ENCODE peak calls at places on chromosomes 1 and 21, in seven cellular contexts. W is heart right ventricle; L is ovary; R is lower lobe of right lung; F is psoas muscle; B is naive thymus-derived CD4-positive, alpha-beta T cell; K is suprapubic skin. E is an unnamed sample.

GRCh38 chr1:169048043-169048442 is 58.4 kb upstream of the ATP1B1 start:
- DNase-seq in W (no peak), L (no peak), R (no peak), F (no peak), B (no peak), K (no peak), E (no peak)

GRCh38 chr1:89660086-89660946 is 27.4 kb downstream of the LRRC8C start:
- DNase-seq in W (no peak), L (no peak), R (no peak), F (no peak), B (no peak), K (no peak), E (no peak)

GRCh38 chr1:44557756-44558155 is 116.5 kb downstream of the TMEM53 start:
- DNase-seq in W (no peak), L (no peak), R (no peak), F (no peak), B (no peak), K (no peak), E (no peak)

GRCh38 chr1:167488786-167489185 is 29.5 kb downstream of the CD247 start:
- DNase-seq in W (no peak), L (no peak), R (no peak), F (no peak), B (no peak), K (no peak), E (no peak)

GRCh38 chr1:103129796-103130195 is 21.5 kb upstream of the COL11A1 start:
- DNase-seq in W (no peak), L (no peak), R (no peak), F (no peak), B (no peak), K (no peak), E (no peak)

GRCh38 chr1:216812966-216813365 is 89.7 kb upstream of the ESRRG start:
- DNase-seq in W (no peak), L (no peak), R (no peak), F (no peak), B (no peak), K (no peak), E (no peak)

GRCh38 chr1:151377150-151377884 is 4.8 kb upstream of the SELENBP1 start:
- DNase-seq in W (no peak), L (no peak), R (no peak), F (no peak), B (no peak), K (no peak), E (no peak)

GRCh38 chr1:232385221-232385620 is 244.7 kb downstream of the SIPA1L2 start:
- DNase-seq in W (no peak), L (no peak), R (no peak), F (no peak), B (no peak), K (no peak), E (no peak)

GRCh38 chr1:18108313-18109057 is 887 bp downstream of the IGSF21 start:
- DNase-seq in W (no peak), L (no peak), R (no peak), F (no peak), B (no peak), K (no peak), E (no peak)

GRCh38 chr21:42661688-42662429 is 8.4 kb downstream of the PDE9A start:
- DNase-seq in W (no peak), L (no peak), R (no peak), F (no peak), B (no peak), K (no peak), E (no peak)

GRCh38 chr21:38759286-38759872 is 46.4 kb upstream of the ETS2 start:
- DNase-seq in W (no peak), L (no peak), R (no peak), F (no peak), B (no peak), K (no peak), E (no peak)

DNA sequence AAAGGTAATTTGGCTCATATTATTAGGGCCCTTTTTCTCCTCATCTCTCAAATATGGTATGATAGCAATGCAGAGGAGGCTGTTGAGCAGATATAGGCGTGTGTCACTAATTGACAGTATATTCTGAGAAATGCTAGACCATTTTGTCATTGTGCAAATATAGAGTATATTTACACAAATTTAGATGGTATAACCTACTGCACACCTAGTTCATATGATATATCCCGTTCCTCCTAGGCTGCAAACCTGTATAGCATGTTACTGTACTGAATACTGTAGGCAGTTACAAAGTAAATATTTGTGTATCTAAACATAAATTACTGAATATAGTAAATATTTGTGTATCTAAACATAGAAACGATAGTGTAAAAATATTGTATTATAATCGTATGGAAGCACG is 8.6 kb downstream of the ZBTB37 start:
- DNase-seq in W (no peak), L (no peak), R (no peak), F (no peak), B (no peak), K (no peak), E (no peak)
- H3K27ac ChIP-seq in W (no peak overlapping the region), L (no peak overlapping the region), R (no peak overlapping the region), F (no peak overlapping the region), B (no peak overlapping the region), K (no peak overlapping the region), E (no peak overlapping the region)

GRCh38 chr1:27970401-27970800 is 10.6 kb downstream of the XKR8 start:
- DNase-seq in W (peak; percentile 36), L (no peak), R (no peak), F (peak; percentile 74), B (no peak), K (no peak), E (no peak)
- H3K27ac ChIP-seq in W (peak overlapping the region; percentile 17), L (no peak overlapping the region), R (no peak overlapping the region), F (peak overlapping the region; percentile 54), B (peak overlapping the region; percentile 23), K (peak overlapping the region; percentile 80), E (peak overlapping the region; percentile 55)

DNA sequence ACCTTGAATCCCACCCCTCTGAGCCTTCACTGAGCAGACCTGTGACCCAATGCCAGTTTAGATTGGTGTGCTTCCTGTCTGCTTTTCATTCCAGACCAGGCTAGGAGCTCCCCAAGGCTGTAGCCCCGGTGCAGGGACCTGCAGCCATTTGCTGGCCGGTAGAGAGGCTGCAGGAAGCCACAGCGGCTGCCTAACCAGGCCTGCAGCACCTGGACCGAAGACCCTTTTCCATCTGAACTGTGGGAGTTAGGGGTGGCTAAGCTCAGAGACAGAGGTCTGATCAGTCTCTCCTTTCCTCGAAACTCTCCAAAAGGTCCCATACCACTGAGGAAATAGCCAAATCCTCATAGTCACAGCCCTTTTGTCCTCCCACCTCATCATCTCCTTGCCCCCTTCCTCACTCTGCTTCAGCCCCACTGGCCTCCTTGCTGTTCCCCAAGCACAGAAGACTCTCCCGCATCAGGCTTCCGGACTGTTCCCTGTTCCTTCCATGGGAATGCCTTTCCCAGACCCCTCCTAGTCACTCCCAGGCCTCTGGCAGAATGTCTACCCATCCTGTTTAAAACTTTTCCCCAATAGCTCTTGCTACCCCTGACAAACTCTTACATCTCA is 674 bp upstream of the TTC4 start:
- DNase-seq in W (no peak), L (no peak), R (no peak), F (no peak), B (no peak), K (no peak), E (no peak)
- H3K27ac ChIP-seq in W (peak overlapping the region; percentile 83), L (peak overlapping the region; percentile 17), R (peak overlapping the region; percentile 78), F (peak overlapping the region; percentile 90), B (peak overlapping the region; percentile 84), K (no peak overlapping the region), E (peak overlapping the region; percentile 68)

GRCh38 chr1:201305815-201306214 is 22.5 kb downstream of the PKP1 start:
- DNase-seq in W (no peak), L (no peak), R (peak; percentile 51), F (no peak), B (no peak), K (no peak), E (no peak)
- H3K27ac ChIP-seq in W (no peak overlapping the region), L (no peak overlapping the region), R (no peak overlapping the region), F (no peak overlapping the region), B (no peak overlapping the region), K (peak overlapping the region; percentile 89), E (no peak overlapping the region)

DNA sequence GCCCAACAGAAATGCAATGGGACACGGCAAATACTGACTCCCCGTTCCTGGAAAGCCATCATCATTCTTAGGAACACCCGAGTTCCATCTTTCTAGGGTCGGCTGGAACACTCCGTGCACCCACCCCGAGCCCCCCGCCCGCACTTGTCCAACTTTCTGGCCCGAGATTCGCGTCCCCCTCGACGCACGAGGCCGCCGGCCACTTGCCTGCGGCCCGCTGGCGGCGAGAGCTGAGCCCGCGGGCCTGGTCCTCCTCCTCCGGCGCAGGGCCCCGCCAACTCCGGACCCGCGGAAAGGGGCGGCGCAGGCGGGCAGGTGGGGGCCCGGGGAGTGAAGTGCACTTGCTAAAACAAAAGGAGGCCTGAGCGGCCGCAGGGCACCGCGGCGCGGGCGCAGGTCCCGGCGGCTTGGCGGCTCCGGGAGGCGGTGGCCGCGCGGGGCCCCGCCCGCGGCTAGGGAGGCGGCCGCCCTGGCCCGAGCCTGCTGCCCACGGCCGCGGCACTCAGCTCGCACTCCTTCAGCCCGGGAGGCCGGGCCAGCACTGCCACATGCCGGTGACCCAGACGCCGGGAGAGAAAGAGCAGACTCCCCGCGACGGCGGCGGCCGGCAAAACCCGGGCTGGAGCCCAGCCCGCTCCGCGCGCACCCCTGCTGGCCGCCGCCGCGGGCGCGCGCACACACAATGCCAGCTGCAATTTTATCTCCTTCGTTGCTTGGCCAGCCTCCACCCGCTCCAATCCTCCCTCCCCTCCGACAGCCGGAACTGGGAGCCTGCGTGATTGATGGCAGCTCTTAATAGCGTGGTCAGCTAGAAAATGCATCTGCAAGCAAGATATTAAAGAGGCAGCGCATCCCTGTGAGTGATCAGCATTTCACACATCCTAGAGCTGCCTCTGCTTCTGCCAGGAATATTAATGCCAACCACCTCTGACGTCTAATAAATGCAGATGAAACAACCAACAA is 114.3 kb downstream of the RERE start:
- DNase-seq in W (peak; percentile 90), L (peak; percentile 83), R (peak; percentile 95), F (peak; percentile 97), B (peak; percentile 53), K (peak; percentile 88), E (peak; percentile 91)
- H3K27ac ChIP-seq in W (peak overlapping the region; percentile 84), L (peak overlapping the region; percentile 16), R (peak overlapping the region; percentile 85), F (peak overlapping the region; percentile 85), B (no peak overlapping the region), K (peak overlapping the region; percentile 86), E (peak overlapping the region; percentile 67)

DNA sequence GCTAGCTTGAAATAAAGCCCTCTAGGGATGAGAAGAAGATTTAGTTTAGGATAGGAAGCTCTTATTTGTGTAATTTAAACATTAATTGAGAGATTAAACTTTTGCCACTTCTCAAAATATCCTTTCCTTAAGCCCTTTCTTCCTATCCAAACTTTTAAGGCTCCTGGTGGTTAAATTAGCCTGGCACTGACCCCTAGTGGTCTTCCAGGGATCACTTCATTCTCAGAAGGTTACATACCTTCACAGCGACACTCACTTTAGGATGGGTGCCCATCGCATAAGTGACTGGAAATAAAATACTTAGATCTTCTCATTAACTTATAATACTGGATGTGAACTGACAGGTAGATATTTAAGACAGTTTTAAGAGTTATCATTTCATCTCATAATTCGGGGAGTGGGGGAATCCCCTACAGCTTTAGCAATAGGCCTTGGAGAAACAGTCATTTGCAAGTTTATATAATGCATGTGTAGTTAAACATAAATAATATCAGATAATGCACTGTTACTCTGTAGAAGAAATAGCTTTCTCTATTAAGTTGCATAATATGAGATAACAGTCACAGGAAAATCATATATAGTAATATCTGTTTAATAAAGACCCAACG is 7.4 kb downstream of the LHX9 start:
- DNase-seq in W (peak; percentile 27), L (peak; percentile 59), R (no peak), F (no peak), B (no peak), K (no peak), E (no peak)
- H3K27ac ChIP-seq in W (no peak overlapping the region), L (no peak overlapping the region), R (no peak overlapping the region), F (no peak overlapping the region), B (no peak overlapping the region), K (no peak overlapping the region), E (no peak overlapping the region)

DNA sequence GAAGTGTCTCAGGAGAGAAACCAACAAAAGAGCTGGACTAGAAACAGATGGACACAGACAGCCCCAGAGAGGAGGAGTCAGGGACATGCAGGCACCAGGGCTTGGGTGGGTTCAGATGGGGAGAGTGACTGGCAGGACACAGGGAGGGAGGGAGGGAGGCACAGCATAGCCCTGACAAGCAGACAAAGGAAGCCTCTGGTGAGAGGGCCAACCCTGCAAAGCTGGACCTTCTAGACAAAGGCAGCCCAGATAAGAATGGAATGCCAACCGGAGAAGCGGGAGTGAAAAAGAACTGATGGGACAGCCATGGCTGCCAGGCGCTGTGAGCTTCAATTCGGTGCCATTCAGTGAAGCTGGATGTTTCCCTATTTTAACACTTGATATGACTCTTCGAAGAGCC is 568.9 kb downstream of the AJAP1 start:
- DNase-seq in W (no peak), L (no peak), R (no peak), F (no peak), B (no peak), K (no peak), E (peak; percentile 48)
- H3K27ac ChIP-seq in W (no peak overlapping the region), L (no peak overlapping the region), R (no peak overlapping the region), F (no peak overlapping the region), B (no peak overlapping the region), K (no peak overlapping the region), E (peak overlapping the region; percentile 48)